ENCODE peak calls at places on chromosomes 13 and 19, in six cellular contexts. One of them, this sample, is unnamed.
A peak's percentile ranks its signal among the peaks of the same experiment; 100 is the strongest.

GRCh38 chr13:63517376-63517775 is 2101.7 kb upstream of the PCDH20 start:
- DNase-seq in AG04450: peak; percentile 34
- DNase-seq in choroid plexus epithelial cell: peak; percentile 95
- DNase-seq in fibroblast of pulmonary artery: peak; percentile 7
- DNase-seq in endothelial cell: no peak
- DNase-seq in cardiac muscle cell: no peak
- DNase-seq in this sample: no peak

GRCh38 chr13:113366031-113366588 is 2.2 kb upstream of the GRTP1 start:
- DNase-seq in fibroblast of pulmonary artery: no peak
- DNase-seq in endothelial cell: no peak
- DNase-seq in cardiac muscle cell: peak; percentile 2
- DNase-seq in AG04450: no peak
- DNase-seq in choroid plexus epithelial cell: no peak
- DNase-seq in this sample: no peak

GRCh38 chr13:71721117-71721516 is 145.9 kb downstream of the DACH1 start:
- DNase-seq in cardiac muscle cell: no peak
- DNase-seq in fibroblast of pulmonary artery: no peak
- DNase-seq in endothelial cell: no peak
- DNase-seq in AG04450: no peak
- DNase-seq in choroid plexus epithelial cell: no peak
- DNase-seq in this sample: no peak

GRCh38 chr13:30572859-30573275 is 44.9 kb upstream of the USPL1 start:
- DNase-seq in AG04450: no peak
- DNase-seq in fibroblast of pulmonary artery: peak; percentile 61
- DNase-seq in cardiac muscle cell: peak; percentile 61
- DNase-seq in choroid plexus epithelial cell: peak; percentile 76
- DNase-seq in endothelial cell: no peak
- DNase-seq in this sample: no peak

GRCh38 chr13:27261376-27261775 is 9.3 kb upstream of the RASL11A start:
- DNase-seq in cardiac muscle cell: no peak
- DNase-seq in endothelial cell: no peak
- DNase-seq in choroid plexus epithelial cell: no peak
- DNase-seq in fibroblast of pulmonary artery: no peak
- DNase-seq in AG04450: no peak
- DNase-seq in this sample: no peak

GRCh38 chr13:48775285-48775684 is 121.6 kb downstream of the CYSLTR2 start:
- DNase-seq in AG04450: no peak
- DNase-seq in endothelial cell: no peak
- DNase-seq in cardiac muscle cell: no peak
- DNase-seq in fibroblast of pulmonary artery: no peak
- DNase-seq in choroid plexus epithelial cell: peak; percentile 44
- DNase-seq in this sample: no peak

GRCh38 chr13:33229446-33230177 is 55.9 kb downstream of the STARD13 start:
- DNase-seq in cardiac muscle cell: no peak
- DNase-seq in AG04450: no peak
- DNase-seq in endothelial cell: no peak
- DNase-seq in choroid plexus epithelial cell: no peak
- DNase-seq in fibroblast of pulmonary artery: no peak
- DNase-seq in this sample: peak; percentile 20

GRCh38 chr19:38685666-38686529 is 38.4 kb downstream of the ACTN4 start:
- DNase-seq in choroid plexus epithelial cell: peak; percentile 79
- DNase-seq in AG04450: no peak
- DNase-seq in fibroblast of pulmonary artery: peak; percentile 85
- DNase-seq in endothelial cell: peak; percentile 52
- DNase-seq in cardiac muscle cell: peak; percentile 81
- DNase-seq in this sample: no peak

GRCh38 chr13:107742544-107742943 is 472.8 kb downstream of the LIG4 start:
- DNase-seq in AG04450: no peak
- DNase-seq in fibroblast of pulmonary artery: no peak
- DNase-seq in choroid plexus epithelial cell: no peak
- DNase-seq in endothelial cell: no peak
- DNase-seq in cardiac muscle cell: peak; percentile 3
- DNase-seq in this sample: no peak

GRCh38 chr19:23060016-23060415 is 56.8 kb upstream of the ZNF730 start:
- DNase-seq in choroid plexus epithelial cell: no peak
- DNase-seq in endothelial cell: no peak
- DNase-seq in fibroblast of pulmonary artery: no peak
- DNase-seq in AG04450: no peak
- DNase-seq in cardiac muscle cell: no peak
- DNase-seq in this sample: no peak

GRCh38 chr19:33804021-33804799 is 7.5 kb downstream of the KCTD15 start:
- DNase-seq in AG04450: no peak
- DNase-seq in cardiac muscle cell: peak; percentile 80
- DNase-seq in choroid plexus epithelial cell: peak; percentile 69
- DNase-seq in fibroblast of pulmonary artery: peak; percentile 86
- DNase-seq in endothelial cell: no peak
- DNase-seq in this sample: no peak

GRCh38 chr19:40650749-40651305 is 39.6 kb downstream of the NUMBL start:
- DNase-seq in AG04450: peak; percentile 36
- DNase-seq in cardiac muscle cell: peak; percentile 90
- DNase-seq in fibroblast of pulmonary artery: peak; percentile 79
- DNase-seq in endothelial cell: no peak
- DNase-seq in choroid plexus epithelial cell: peak; percentile 43
- DNase-seq in this sample: no peak

GRCh38 chr13:79560954-79561353 is 80.0 kb downstream of the NDFIP2 start:
- DNase-seq in endothelial cell: no peak
- DNase-seq in cardiac muscle cell: no peak
- DNase-seq in AG04450: no peak
- DNase-seq in choroid plexus epithelial cell: no peak
- DNase-seq in fibroblast of pulmonary artery: no peak
- DNase-seq in this sample: no peak

GRCh38 chr19:1421958-1422305 is 14.5 kb downstream of the DAZAP1 start:
- DNase-seq in AG04450: no peak
- DNase-seq in endothelial cell: no peak
- DNase-seq in choroid plexus epithelial cell: no peak
- DNase-seq in fibroblast of pulmonary artery: no peak
- DNase-seq in cardiac muscle cell: no peak
- DNase-seq in this sample: no peak

GRCh38 chr13:30274083-30274482 is 33.3 kb downstream of the KATNAL1 start:
- DNase-seq in fibroblast of pulmonary artery: no peak
- DNase-seq in choroid plexus epithelial cell: no peak
- DNase-seq in endothelial cell: no peak
- DNase-seq in AG04450: no peak
- DNase-seq in cardiac muscle cell: no peak
- DNase-seq in this sample: no peak

GRCh38 chr19:43524922-43525835 is 1.8 kb downstream of the ETHE1 start:
- DNase-seq in fibroblast of pulmonary artery: peak; percentile 64
- DNase-seq in endothelial cell: peak; percentile 62
- DNase-seq in cardiac muscle cell: peak; percentile 63
- DNase-seq in AG04450: no peak
- DNase-seq in choroid plexus epithelial cell: peak; percentile 37
- DNase-seq in this sample: no peak

GRCh38 chr19:4191044-4191443 is 8.6 kb downstream of the ANKRD24 start:
- DNase-seq in AG04450: no peak
- DNase-seq in choroid plexus epithelial cell: no peak
- DNase-seq in endothelial cell: no peak
- DNase-seq in fibroblast of pulmonary artery: no peak
- DNase-seq in cardiac muscle cell: no peak
- DNase-seq in this sample: no peak

GRCh38 chr19:40598121-40598917 is 2.9 kb upstream of the LTBP4 start:
- DNase-seq in choroid plexus epithelial cell: peak; percentile 87
- DNase-seq in AG04450: peak; percentile 81
- DNase-seq in endothelial cell: peak; percentile 97
- DNase-seq in fibroblast of pulmonary artery: peak; percentile 88
- DNase-seq in cardiac muscle cell: peak; percentile 88
- DNase-seq in this sample: peak; percentile 97

GRCh38 chr19:49133621-49134454 is 14.5 kb downstream of the PPFIA3 start:
- DNase-seq in cardiac muscle cell: peak; percentile 68
- DNase-seq in AG04450: no peak
- DNase-seq in choroid plexus epithelial cell: peak; percentile 57
- DNase-seq in endothelial cell: no peak
- DNase-seq in fibroblast of pulmonary artery: peak; percentile 58
- DNase-seq in this sample: no peak

GRCh38 chr19:44973982-44974735 is 19.0 kb downstream of the CLPTM1 start:
- DNase-seq in fibroblast of pulmonary artery: no peak
- DNase-seq in endothelial cell: no peak
- DNase-seq in AG04450: no peak
- DNase-seq in choroid plexus epithelial cell: no peak
- DNase-seq in cardiac muscle cell: no peak
- DNase-seq in this sample: no peak

GRCh38 chr13:100130092-100130491 is 41.2 kb downstream of the PCCA start:
- DNase-seq in fibroblast of pulmonary artery: no peak
- DNase-seq in endothelial cell: no peak
- DNase-seq in cardiac muscle cell: no peak
- DNase-seq in choroid plexus epithelial cell: no peak
- DNase-seq in AG04450: no peak
- DNase-seq in this sample: no peak

GRCh38 chr13:31605076-31605858 is 134.1 kb upstream of the RXFP2 start:
- DNase-seq in AG04450: no peak
- DNase-seq in endothelial cell: no peak
- DNase-seq in choroid plexus epithelial cell: no peak
- DNase-seq in fibroblast of pulmonary artery: no peak
- DNase-seq in cardiac muscle cell: no peak
- DNase-seq in this sample: no peak

GRCh38 chr13:50908371-50908770 is 1.2 kb upstream of the RNASEH2B start:
- DNase-seq in endothelial cell: no peak
- DNase-seq in AG04450: no peak
- DNase-seq in choroid plexus epithelial cell: no peak
- DNase-seq in fibroblast of pulmonary artery: no peak
- DNase-seq in cardiac muscle cell: no peak
- DNase-seq in this sample: no peak

GRCh38 chr13:33639158-33639557 is 178.8 kb upstream of the RFC3 start:
- DNase-seq in cardiac muscle cell: peak; percentile 90
- DNase-seq in choroid plexus epithelial cell: peak; percentile 89
- DNase-seq in AG04450: peak; percentile 34
- DNase-seq in endothelial cell: no peak
- DNase-seq in fibroblast of pulmonary artery: peak; percentile 92
- DNase-seq in this sample: no peak

GRCh38 chr13:47287291-47287751 is 390.5 kb upstream of the HTR2A start:
- DNase-seq in AG04450: peak; percentile 29
- DNase-seq in endothelial cell: no peak
- DNase-seq in fibroblast of pulmonary artery: peak; percentile 14
- DNase-seq in choroid plexus epithelial cell: peak; percentile 79
- DNase-seq in cardiac muscle cell: no peak
- DNase-seq in this sample: no peak

GRCh38 chr13:97855570-97855970 is 97.9 kb upstream of the IPO5 start:
- DNase-seq in endothelial cell: peak; percentile 38
- DNase-seq in choroid plexus epithelial cell: peak; percentile 90
- DNase-seq in cardiac muscle cell: peak; percentile 92
- DNase-seq in fibroblast of pulmonary artery: peak; percentile 86
- DNase-seq in AG04450: peak; percentile 66
- DNase-seq in this sample: peak; percentile 36
- TF ChIP-seq CTCF in endothelial cell: peak; percentile 87
- TF ChIP-seq CTCF in choroid plexus epithelial cell: peak; percentile 95
- TF ChIP-seq CTCF in cardiac muscle cell: peak; percentile 76
- TF ChIP-seq CTCF in fibroblast of pulmonary artery: peak; percentile 81
- TF ChIP-seq CTCF in AG04450: peak; percentile 83
- TF ChIP-seq CTCF in this sample: peak; percentile 97

GRCh38 chr13:29103036-29103800 is 283.1 kb downstream of the MTUS2 start:
- DNase-seq in cardiac muscle cell: no peak
- DNase-seq in fibroblast of pulmonary artery: no peak
- DNase-seq in AG04450: no peak
- DNase-seq in endothelial cell: no peak
- DNase-seq in choroid plexus epithelial cell: no peak
- DNase-seq in this sample: no peak

GRCh38 chr13:29104461-29104860 is 284.3 kb downstream of the MTUS2 start:
- DNase-seq in AG04450: no peak
- DNase-seq in fibroblast of pulmonary artery: no peak
- DNase-seq in cardiac muscle cell: no peak
- DNase-seq in choroid plexus epithelial cell: no peak
- DNase-seq in endothelial cell: no peak
- DNase-seq in this sample: no peak

GRCh38 chr13:29110003-29110402 is 289.9 kb downstream of the MTUS2 start:
- DNase-seq in fibroblast of pulmonary artery: no peak
- DNase-seq in AG04450: no peak
- DNase-seq in endothelial cell: no peak
- DNase-seq in cardiac muscle cell: no peak
- DNase-seq in choroid plexus epithelial cell: no peak
- DNase-seq in this sample: no peak

GRCh38 chr13:29106651-29107050 is 286.5 kb downstream of the MTUS2 start:
- DNase-seq in choroid plexus epithelial cell: no peak
- DNase-seq in AG04450: no peak
- DNase-seq in cardiac muscle cell: no peak
- DNase-seq in fibroblast of pulmonary artery: no peak
- DNase-seq in endothelial cell: no peak
- DNase-seq in this sample: no peak

DNA sequence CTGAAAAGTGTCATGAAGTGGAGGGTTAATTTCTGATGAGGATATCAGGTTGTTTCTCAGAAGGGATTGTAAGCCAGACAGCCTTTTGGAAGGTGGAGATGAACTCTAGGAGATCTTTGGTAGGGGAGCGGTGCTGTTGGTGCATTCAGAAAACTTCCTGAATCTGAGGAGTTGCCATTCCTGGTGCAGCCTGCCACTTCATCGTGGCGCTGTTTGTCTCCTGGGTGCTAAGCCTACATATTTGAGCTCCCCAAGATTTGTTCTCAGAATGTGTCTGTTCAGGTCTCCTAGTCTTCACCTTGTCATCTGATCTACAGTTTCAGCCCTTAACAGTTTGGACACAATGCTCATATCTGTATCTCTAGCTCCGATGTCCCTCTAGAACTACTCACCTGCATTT is 285.6 kb downstream of the MTUS2 start:
- DNase-seq in cardiac muscle cell: no peak
- DNase-seq in choroid plexus epithelial cell: no peak
- DNase-seq in fibroblast of pulmonary artery: no peak
- DNase-seq in AG04450: no peak
- DNase-seq in endothelial cell: no peak
- DNase-seq in this sample: no peak
- TF ChIP-seq CTCF in cardiac muscle cell: no peak
- TF ChIP-seq CTCF in choroid plexus epithelial cell: no peak
- TF ChIP-seq CTCF in fibroblast of pulmonary artery: no peak
- TF ChIP-seq CTCF in AG04450: no peak
- TF ChIP-seq CTCF in endothelial cell: peak; percentile 37
- TF ChIP-seq CTCF in this sample: peak; percentile 48

DNA sequence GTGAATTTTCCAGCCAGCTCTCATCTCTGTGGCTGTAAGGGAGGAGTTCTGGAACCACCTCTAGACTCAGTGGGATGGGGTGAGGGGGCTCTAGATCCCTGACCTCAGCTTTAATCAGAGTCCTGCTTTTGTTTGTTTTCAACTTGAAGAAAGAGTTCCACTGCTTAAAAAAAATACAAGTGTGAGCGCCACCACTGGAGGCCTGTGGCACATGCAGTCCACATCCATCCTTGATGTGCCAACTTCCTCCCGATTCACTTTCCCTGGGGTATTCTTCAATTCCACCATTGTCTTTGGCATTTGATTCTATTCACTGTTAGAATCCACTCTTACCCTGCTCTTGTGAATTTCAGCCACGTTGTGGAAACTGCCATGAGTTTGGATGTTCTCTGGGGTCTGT is 62.4 kb upstream of the GJB6 start:
- DNase-seq in choroid plexus epithelial cell: no peak
- DNase-seq in AG04450: no peak
- DNase-seq in endothelial cell: no peak
- DNase-seq in cardiac muscle cell: no peak
- DNase-seq in fibroblast of pulmonary artery: no peak
- DNase-seq in this sample: no peak
- TF ChIP-seq CTCF in choroid plexus epithelial cell: peak; percentile 25
- TF ChIP-seq CTCF in AG04450: peak; percentile 7
- TF ChIP-seq CTCF in endothelial cell: peak; percentile 55
- TF ChIP-seq CTCF in cardiac muscle cell: peak; percentile 8
- TF ChIP-seq CTCF in fibroblast of pulmonary artery: peak; percentile 5
- TF ChIP-seq CTCF in this sample: no peak

DNA sequence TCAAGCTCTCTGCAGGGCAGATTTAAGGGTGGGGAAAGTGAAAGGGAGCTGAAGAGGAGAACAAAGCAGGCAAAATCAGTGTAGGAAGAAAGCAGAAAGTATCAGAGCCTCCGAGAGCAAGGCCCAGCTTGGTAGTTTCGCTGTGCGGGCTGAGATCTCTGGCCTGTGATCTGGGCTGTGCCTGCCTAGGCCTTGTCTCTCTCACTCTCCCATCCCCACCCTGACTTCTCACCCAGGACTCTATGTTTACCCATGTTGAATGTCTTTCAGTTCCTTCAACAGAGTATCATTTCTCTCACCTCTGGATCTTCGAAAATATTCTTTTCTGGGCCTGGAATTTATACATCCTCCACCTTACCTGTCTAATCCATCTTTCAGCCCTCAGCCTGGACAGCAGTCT is 391.3 kb downstream of the FOXO1 start:
- DNase-seq in choroid plexus epithelial cell: no peak
- DNase-seq in endothelial cell: no peak
- DNase-seq in cardiac muscle cell: no peak
- DNase-seq in AG04450: no peak
- DNase-seq in fibroblast of pulmonary artery: no peak
- DNase-seq in this sample: no peak
- TF ChIP-seq CTCF in choroid plexus epithelial cell: no peak
- TF ChIP-seq CTCF in endothelial cell: no peak
- TF ChIP-seq CTCF in cardiac muscle cell: no peak
- TF ChIP-seq CTCF in AG04450: no peak
- TF ChIP-seq CTCF in fibroblast of pulmonary artery: no peak
- TF ChIP-seq CTCF in this sample: no peak

This sample was measured in neural crest cell.